ENCODE peak calls at places on chromosomes 5 and 9, in six cellular contexts. S is GM19239; I is COR-L47; D is natural killer cell; A is CD8-positive, alpha-beta T cell; J is lower lobe of right lung. Y is an unnamed sample.

GRCh38 chr5:32339198-32339597 is 26.5 kb upstream of the MTMR12 start:
- DNase-seq in J (no peak), S (no peak), A (no peak), D (no peak), I (peak), Y (no peak)

GRCh38 chr5:26847041-26847736 is 191.2 kb downstream of the CDH9 start:
- DNase-seq in D (no peak), A (no peak), I (no peak), J (no peak), S (no peak), Y (no peak)

GRCh38 chr9:99181621-99182020 is 40.1 kb downstream of the ALG2 start:
- DNase-seq in D (no peak), A (no peak), I (no peak), J (no peak), S (no peak), Y (no peak)

GRCh38 chr5:177426566-177427210 is at the start of gene GRK6:
- DNase-seq in A (peak), D (no peak), I (peak), S (no peak), J (peak), Y (peak)

GRCh38 chr5:52771343-52772039 is 16.2 kb upstream of the ITGA1 start:
- DNase-seq in I (no peak), A (peak), J (no peak), S (peak), D (no peak), Y (no peak)

GRCh38 chr5:35046754-35047153 is 995 bp downstream of the AGXT2 start:
- DNase-seq in J (no peak), S (no peak), I (no peak), D (no peak), A (no peak), Y (no peak)

GRCh38 chr9:96109718-96110351 is 192.1 kb downstream of the HSD17B3 start:
- DNase-seq in D (no peak), J (no peak), I (no peak), S (no peak), A (no peak), Y (no peak)

GRCh38 chr9:73050887-73051550 is 98.2 kb upstream of the ALDH1A1 start:
- DNase-seq in J (no peak), A (no peak), I (no peak), D (no peak), S (no peak), Y (no peak)

GRCh38 chr5:147327905-147328304 is 93.1 kb downstream of the STK32A start:
- DNase-seq in J (no peak), A (no peak), D (no peak), I (no peak), S (no peak), Y (no peak)